ENCODE peak calls at places on chromosome 21, in eight cellular contexts. B is fibroblast of lung; H is hepatocyte; T is SK-N-SH; L is small intestine; G is GM23338; N is heart right ventricle; W is CD4-positive, CD25-positive, alpha-beta regulatory T cell. Q is an unnamed sample. For H3K4me1, the result is how much of the 10 kb centered on the place peaks cover.

GRCh38 chr21:45865106-45865835 is 116.3 kb upstream of the COL6A1 start:
- DNase-seq in B (peak), H (no peak), T (no peak), L (no peak), G (no peak), N (no peak), W (no peak), Q (no peak)

GRCh38 chr21:25518491-25518911 is 88.8 kb downstream of the MRPL39 start:
- DNase-seq in B (peak), H (no peak), T (no peak), L (no peak), G (peak), N (no peak), W (no peak), Q (no peak)

GRCh38 chr21:46048926-46049889 is 48.7 kb upstream of the COL6A2 start:
- DNase-seq in B (peak), H (peak), T (no peak), L (no peak), G (peak), N (peak), W (no peak), Q (no peak)

GRCh38 chr21:36145259-36145658 is 10.4 kb downstream of the CBR3 start:
- DNase-seq in B (no peak), H (no peak), T (no peak), L (no peak), G (no peak), N (no peak), W (no peak), Q (no peak)

GRCh38 chr21:22880573-22880972 is 1882.4 kb downstream of the NCAM2 start:
- DNase-seq in B (no peak), H (no peak), T (no peak), L (no peak), G (no peak), N (no peak), W (no peak), Q (no peak)

GRCh38 chr21:26433386-26433785 is 139.7 kb downstream of the CYYR1 start:
- DNase-seq in B (peak), H (no peak), T (no peak), L (no peak), G (no peak), N (no peak), W (no peak), Q (no peak)

GRCh38 chr21:18499761-18500376 is 96.3 kb upstream of the TMPRSS15 start:
- DNase-seq in B (peak), H (peak), T (peak), L (peak), G (peak), N (no peak), W (no peak), Q (no peak)

GRCh38 chr21:46347203-46347550 is 23.2 kb downstream of the PCNT start:
- DNase-seq in B (no peak), H (no peak), T (peak), L (no peak), G (no peak), N (no peak), W (no peak), Q (no peak)

GRCh38 chr21:17612023-17612564 is 607 bp downstream of the BTG3 start:
- DNase-seq in B (peak), H (peak), T (peak), L (peak), G (peak), N (peak), W (peak), Q (peak)

GRCh38 chr21:41066086-41066938 is 101.6 kb upstream of the BACE2 start:
- DNase-seq in B (peak), H (no peak), T (no peak), L (no peak), G (no peak), N (peak), W (no peak), Q (no peak)

GRCh38 chr21:35974801-35975200 is 85.5 kb downstream of the SETD4 start:
- DNase-seq in B (peak), H (no peak), T (no peak), L (peak), G (no peak), N (no peak), W (no peak), Q (no peak)

GRCh38 chr21:17709266-17709611 is 96.5 kb upstream of the BTG3 start:
- DNase-seq in B (no peak), H (no peak), T (no peak), L (no peak), G (no peak), N (no peak), W (no peak), Q (no peak)

GRCh38 chr21:27721675-27722074 is 754.8 kb upstream of the ADAMTS5 start:
- DNase-seq in B (no peak), H (peak), T (no peak), L (peak), G (no peak), N (no peak), W (no peak), Q (no peak)

GRCh38 chr21:37030864-37031263 is 24.4 kb downstream of the RIPPLY3 start:
- DNase-seq in B (no peak), H (no peak), T (no peak), L (no peak), G (no peak), N (no peak), W (no peak), Q (no peak)

GRCh38 chr21:29300547-29301138 is 1.9 kb downstream of the BACH1 start:
- DNase-seq in B (peak), H (no peak), T (no peak), L (no peak), G (no peak), N (no peak), W (no peak), Q (no peak)

GRCh38 chr21:16476056-16476850 is 746.5 kb downstream of the USP25 start:
- DNase-seq in B (peak), H (no peak), T (no peak), L (no peak), G (no peak), N (no peak), W (no peak), Q (no peak)

GRCh38 chr21:34952701-34953100 is 96.4 kb downstream of the RUNX1 start:
- DNase-seq in B (peak), H (no peak), T (no peak), L (no peak), G (peak), N (no peak), W (no peak), Q (no peak)
- H3K4me1 ChIP-seq in B (under half), H (under half), T (under half), L (under half), G (under half), N (under half), W (under half), Q (half or more)

GRCh38 chr21:31354122-31354521 is 10.1 kb upstream of the TIAM1 start:
- DNase-seq in B (no peak), H (no peak), T (no peak), L (no peak), G (peak), N (no peak), W (no peak), Q (no peak)
- H3K4me1 ChIP-seq in B (under half), H (under half), T (under half), L (under half), G (under half), N (under half), W (under half), Q (under half)

DNA sequence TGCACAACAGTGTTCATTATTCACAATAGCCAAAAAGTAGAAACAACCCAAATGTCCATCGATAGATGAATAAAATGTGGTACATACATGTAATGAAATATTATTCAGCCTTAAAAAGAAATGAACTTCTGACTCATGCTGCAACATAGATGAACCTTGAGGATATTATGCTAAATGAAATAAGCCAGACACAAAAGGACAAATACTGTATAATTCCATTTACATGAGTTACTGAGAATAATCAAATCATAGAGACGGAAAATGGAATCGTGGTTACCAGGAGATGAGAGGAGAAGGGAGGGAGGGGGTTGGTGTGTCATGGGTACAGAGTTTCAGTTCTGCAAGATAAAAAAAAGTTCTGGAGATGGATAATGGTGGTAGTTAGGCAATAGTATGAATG is 184.1 kb downstream of the PSMG1 start:
- DNase-seq in B (peak), H (no peak), T (peak), L (no peak), G (no peak), N (no peak), W (no peak), Q (no peak)
- H3K4me1 ChIP-seq in B (under half), H (under half), T (under half), L (under half), G (under half), N (half or more), W (under half), Q (under half)

GRCh38 chr21:42426424-42426823 is 22.7 kb downstream of the UBASH3A start:
- DNase-seq in B (no peak), H (no peak), T (no peak), L (no peak), G (no peak), N (no peak), W (no peak), Q (no peak)
- H3K4me1 ChIP-seq in B (under half), H (under half), T (under half), L (under half), G (under half), N (under half), W (half or more), Q (half or more)

DNA sequence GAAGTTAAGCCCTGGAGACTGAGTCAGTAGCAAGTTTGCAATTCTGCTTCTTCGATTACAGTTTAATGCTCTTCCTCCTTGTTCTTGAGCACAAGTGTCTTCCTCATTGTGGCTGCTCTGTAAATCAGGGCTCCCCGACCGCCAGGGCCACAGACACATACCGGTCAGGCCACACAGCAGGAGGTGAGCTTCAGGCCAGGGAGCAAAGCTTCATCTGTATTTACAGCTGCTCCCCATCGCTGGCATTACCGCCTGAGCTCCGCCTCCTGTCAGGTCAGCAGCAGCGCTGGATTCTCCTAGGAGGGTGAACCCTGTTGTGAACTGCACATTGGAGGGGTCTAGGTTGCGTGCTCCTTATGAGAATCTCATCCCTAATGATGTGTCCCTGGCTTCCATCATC is 1.7 kb upstream of the TRAPPC10 start:
- DNase-seq in B (no peak), H (no peak), T (no peak), L (no peak), G (peak), N (no peak), W (no peak), Q (no peak)
- H3K4me1 ChIP-seq in B (under half), H (under half), T (under half), L (under half), G (under half), N (under half), W (under half), Q (under half)

DNA sequence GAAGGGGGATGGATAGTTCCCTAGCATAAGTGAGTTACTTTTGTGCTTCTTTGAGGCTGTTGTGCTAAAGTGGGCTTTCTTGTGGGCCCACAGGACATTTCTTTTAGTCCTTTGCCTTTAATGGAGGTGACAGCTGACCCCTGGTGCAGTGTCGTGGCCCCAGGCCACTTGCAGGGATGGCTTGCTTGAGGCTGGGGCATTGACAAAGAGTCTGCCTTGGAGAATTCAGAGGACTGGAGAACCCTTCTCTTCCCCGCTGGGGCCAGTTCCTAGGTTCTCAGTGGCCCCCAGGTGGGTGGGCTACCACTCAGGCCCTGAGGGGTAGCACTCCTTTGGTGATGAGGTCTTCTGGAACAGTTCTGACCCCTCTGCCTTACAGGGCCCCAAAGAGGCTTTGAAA is 12.8 kb downstream of the ABCG1 start:
- DNase-seq in B (no peak), H (no peak), T (no peak), L (no peak), G (no peak), N (no peak), W (no peak), Q (no peak)
- H3K4me1 ChIP-seq in B (under half), H (half or more), T (under half), L (under half), G (under half), N (half or more), W (half or more), Q (half or more)